ENCODE peak calls at places on chromosome 16, in five cellular contexts. B is activated naive CD4-positive, alpha-beta T cell treated with anti-CD3 and anti-CD28 coated beads, Interleukin-2, amount 10 ng/mL, durations not matched to agents 7 days and 5 days; T is AG10803; J is NCI-H748 treated with DMSO at 0.1 percent for 48 hours; O is hippocampal formation. W is an unnamed sample.

GRCh38 chr16:12455287-12455798 is 348.3 kb downstream of the CPPED1 start:
- DNase-seq in B (peak), T (peak), J (peak), O (peak), W (no peak)

GRCh38 chr16:10402975-10403374 is 17.1 kb downstream of the ATF7IP2 start:
- DNase-seq in B (no peak), T (no peak), J (no peak), O (no peak), W (no peak)

GRCh38 chr16:7013990-7014389 is 318.7 kb upstream of the RBFOX1 start:
- DNase-seq in B (no peak), T (no peak), J (no peak), O (no peak), W (no peak)

GRCh38 chr16:26175944-26176343 is 484.2 kb downstream of the HS3ST4 start:
- DNase-seq in B (no peak), T (no peak), J (no peak), O (no peak), W (no peak)

GRCh38 chr16:31256466-31256865 is 3.3 kb upstream of the ITGAM start:
- DNase-seq in B (no peak), T (no peak), J (no peak), O (no peak), W (no peak)

GRCh38 chr16:75099075-75099667 is 17.4 kb downstream of the LDHD start:
- DNase-seq in B (no peak), T (no peak), J (no peak), O (no peak), W (no peak)

GRCh38 chr16:21663889-21664647 is at the start of gene OTOA:
- DNase-seq in B (peak), T (no peak), J (no peak), O (no peak), W (peak)

GRCh38 chr16:77660311-77660710 is 62.0 kb upstream of the NUDT7 start:
- DNase-seq in B (no peak), T (peak), J (peak), O (peak), W (no peak)

GRCh38 chr16:23510154-23510914 is at the start of gene GGA2:
- DNase-seq in B (peak), T (peak), J (peak), O (peak), W (peak)

GRCh38 chr16:74868501-74868900 is 93.9 kb upstream of the FA2H start:
- DNase-seq in B (no peak), T (peak), J (no peak), O (no peak), W (no peak)